ENCODE peak calls at places on chromosomes 4 and X, in eight cellular contexts. One of them, this sample, is unnamed.

GRCh38 chrX:71214604-71215334 is 8.3 kb upstream of the GJB1 start:
- DNase-seq in EH: no peak
- DNase-seq in dorsolateral prefrontal cortex: no peak
- DNase-seq in activated CD4-positive, alpha-beta T cell treated with anti-CD3 and anti-CD28 coated beads, Interleukin-2, amount 50 U/mL, for 24 hours: no peak
- DNase-seq in GM12865: no peak
- DNase-seq in left cardiac atrium: no peak
- DNase-seq in PC-3: no peak
- DNase-seq in heart right ventricle: no peak
- DNase-seq in this sample: no peak

GRCh38 chr4:161419822-161420221 is 744.0 kb downstream of the FSTL5 start:
- DNase-seq in activated CD4-positive, alpha-beta T cell treated with anti-CD3 and anti-CD28 coated beads, Interleukin-2, amount 50 U/mL, for 24 hours: no peak
- DNase-seq in EH: no peak
- DNase-seq in dorsolateral prefrontal cortex: no peak
- DNase-seq in heart right ventricle: no peak
- DNase-seq in PC-3: peak
- DNase-seq in left cardiac atrium: no peak
- DNase-seq in GM12865: peak
- DNase-seq in this sample: no peak

GRCh38 chr4:116015062-116015461 is 901.6 kb upstream of the NDST4 start:
- DNase-seq in GM12865: no peak
- DNase-seq in left cardiac atrium: no peak
- DNase-seq in EH: no peak
- DNase-seq in heart right ventricle: no peak
- DNase-seq in activated CD4-positive, alpha-beta T cell treated with anti-CD3 and anti-CD28 coated beads, Interleukin-2, amount 50 U/mL, for 24 hours: no peak
- DNase-seq in dorsolateral prefrontal cortex: no peak
- DNase-seq in PC-3: no peak
- DNase-seq in this sample: no peak

GRCh38 chr4:90641856-90642599 is 514.8 kb downstream of the CCSER1 start:
- DNase-seq in left cardiac atrium: no peak
- DNase-seq in PC-3: no peak
- DNase-seq in activated CD4-positive, alpha-beta T cell treated with anti-CD3 and anti-CD28 coated beads, Interleukin-2, amount 50 U/mL, for 24 hours: no peak
- DNase-seq in EH: no peak
- DNase-seq in dorsolateral prefrontal cortex: no peak
- DNase-seq in heart right ventricle: no peak
- DNase-seq in GM12865: no peak
- DNase-seq in this sample: no peak

GRCh38 chr4:52726821-52727580 is 24.2 kb downstream of the ERVMER34-1 start:
- DNase-seq in dorsolateral prefrontal cortex: no peak
- DNase-seq in PC-3: no peak
- DNase-seq in GM12865: no peak
- DNase-seq in activated CD4-positive, alpha-beta T cell treated with anti-CD3 and anti-CD28 coated beads, Interleukin-2, amount 50 U/mL, for 24 hours: no peak
- DNase-seq in heart right ventricle: no peak
- DNase-seq in EH: no peak
- DNase-seq in left cardiac atrium: no peak
- DNase-seq in this sample: no peak

GRCh38 chr4:11039494-11040142 is 355.1 kb upstream of the CLNK start:
- DNase-seq in heart right ventricle: no peak
- DNase-seq in EH: no peak
- DNase-seq in dorsolateral prefrontal cortex: no peak
- DNase-seq in PC-3: no peak
- DNase-seq in GM12865: peak
- DNase-seq in left cardiac atrium: no peak
- DNase-seq in activated CD4-positive, alpha-beta T cell treated with anti-CD3 and anti-CD28 coated beads, Interleukin-2, amount 50 U/mL, for 24 hours: no peak
- DNase-seq in this sample: no peak

GRCh38 chr4:181376058-181376457 is 867.1 kb upstream of the TENM3 start:
- DNase-seq in activated CD4-positive, alpha-beta T cell treated with anti-CD3 and anti-CD28 coated beads, Interleukin-2, amount 50 U/mL, for 24 hours: no peak
- DNase-seq in dorsolateral prefrontal cortex: no peak
- DNase-seq in heart right ventricle: no peak
- DNase-seq in EH: no peak
- DNase-seq in left cardiac atrium: no peak
- DNase-seq in GM12865: no peak
- DNase-seq in PC-3: no peak
- DNase-seq in this sample: no peak

GRCh38 chrX:150364347-150365050 is 1.4 kb downstream of the MAMLD1 start:
- DNase-seq in dorsolateral prefrontal cortex: peak
- DNase-seq in GM12865: no peak
- DNase-seq in heart right ventricle: peak
- DNase-seq in left cardiac atrium: peak
- DNase-seq in activated CD4-positive, alpha-beta T cell treated with anti-CD3 and anti-CD28 coated beads, Interleukin-2, amount 50 U/mL, for 24 hours: no peak
- DNase-seq in PC-3: peak
- DNase-seq in EH: peak
- DNase-seq in this sample: no peak

GRCh38 chr4:75005727-75006126 is 72.8 kb downstream of the PARM1 start:
- DNase-seq in activated CD4-positive, alpha-beta T cell treated with anti-CD3 and anti-CD28 coated beads, Interleukin-2, amount 50 U/mL, for 24 hours: no peak
- DNase-seq in dorsolateral prefrontal cortex: no peak
- DNase-seq in heart right ventricle: no peak
- DNase-seq in GM12865: no peak
- DNase-seq in EH: no peak
- DNase-seq in PC-3: no peak
- DNase-seq in left cardiac atrium: no peak
- DNase-seq in this sample: no peak

GRCh38 chr4:40916880-40917279 is 167.1 kb downstream of the NSUN7 start:
- DNase-seq in heart right ventricle: no peak
- DNase-seq in left cardiac atrium: peak
- DNase-seq in activated CD4-positive, alpha-beta T cell treated with anti-CD3 and anti-CD28 coated beads, Interleukin-2, amount 50 U/mL, for 24 hours: peak
- DNase-seq in EH: peak
- DNase-seq in GM12865: peak
- DNase-seq in PC-3: peak
- DNase-seq in dorsolateral prefrontal cortex: no peak
- DNase-seq in this sample: no peak

GRCh38 chr4:173301518-173302201 is 32.5 kb downstream of the HMGB2 start:
- DNase-seq in GM12865: peak
- DNase-seq in PC-3: peak
- DNase-seq in heart right ventricle: no peak
- DNase-seq in dorsolateral prefrontal cortex: no peak
- DNase-seq in EH: peak
- DNase-seq in activated CD4-positive, alpha-beta T cell treated with anti-CD3 and anti-CD28 coated beads, Interleukin-2, amount 50 U/mL, for 24 hours: no peak
- DNase-seq in left cardiac atrium: no peak
- DNase-seq in this sample: no peak

GRCh38 chr4:165872443-165873297 is at the start of gene TLL1:
- DNase-seq in left cardiac atrium: peak
- DNase-seq in dorsolateral prefrontal cortex: peak
- DNase-seq in heart right ventricle: peak
- DNase-seq in GM12865: no peak
- DNase-seq in EH: peak
- DNase-seq in PC-3: peak
- DNase-seq in activated CD4-positive, alpha-beta T cell treated with anti-CD3 and anti-CD28 coated beads, Interleukin-2, amount 50 U/mL, for 24 hours: no peak
- DNase-seq in this sample: no peak

GRCh38 chr4:28014469-28014868 is 1153.8 kb downstream of the STIM2 start:
- DNase-seq in activated CD4-positive, alpha-beta T cell treated with anti-CD3 and anti-CD28 coated beads, Interleukin-2, amount 50 U/mL, for 24 hours: no peak
- DNase-seq in left cardiac atrium: no peak
- DNase-seq in heart right ventricle: no peak
- DNase-seq in GM12865: no peak
- DNase-seq in dorsolateral prefrontal cortex: no peak
- DNase-seq in PC-3: no peak
- DNase-seq in EH: peak
- DNase-seq in this sample: peak

GRCh38 chr4:168850016-168850415 is 160.0 kb downstream of the CBR4 start:
- DNase-seq in left cardiac atrium: no peak
- DNase-seq in heart right ventricle: no peak
- DNase-seq in PC-3: no peak
- DNase-seq in activated CD4-positive, alpha-beta T cell treated with anti-CD3 and anti-CD28 coated beads, Interleukin-2, amount 50 U/mL, for 24 hours: no peak
- DNase-seq in dorsolateral prefrontal cortex: no peak
- DNase-seq in GM12865: no peak
- DNase-seq in EH: no peak
- DNase-seq in this sample: no peak

GRCh38 chr4:6680372-6681034 is 13.2 kb upstream of the S100P start:
- DNase-seq in dorsolateral prefrontal cortex: no peak
- DNase-seq in EH: no peak
- DNase-seq in heart right ventricle: no peak
- DNase-seq in left cardiac atrium: no peak
- DNase-seq in activated CD4-positive, alpha-beta T cell treated with anti-CD3 and anti-CD28 coated beads, Interleukin-2, amount 50 U/mL, for 24 hours: no peak
- DNase-seq in PC-3: peak
- DNase-seq in GM12865: no peak
- DNase-seq in this sample: no peak

GRCh38 chrX:48021026-48021900 is 14.5 kb downstream of the SPACA5 start:
- DNase-seq in PC-3: peak
- DNase-seq in heart right ventricle: peak
- DNase-seq in activated CD4-positive, alpha-beta T cell treated with anti-CD3 and anti-CD28 coated beads, Interleukin-2, amount 50 U/mL, for 24 hours: peak
- DNase-seq in dorsolateral prefrontal cortex: peak
- DNase-seq in EH: peak
- DNase-seq in left cardiac atrium: peak
- DNase-seq in GM12865: peak
- DNase-seq in this sample: peak

GRCh38 chrX:10089378-10089795 is 67.4 kb upstream of the CLCN4 start:
- DNase-seq in EH: peak
- DNase-seq in dorsolateral prefrontal cortex: no peak
- DNase-seq in GM12865: no peak
- DNase-seq in left cardiac atrium: no peak
- DNase-seq in activated CD4-positive, alpha-beta T cell treated with anti-CD3 and anti-CD28 coated beads, Interleukin-2, amount 50 U/mL, for 24 hours: no peak
- DNase-seq in PC-3: peak
- DNase-seq in heart right ventricle: no peak
- DNase-seq in this sample: no peak

GRCh38 chrX:38233891-38234807 is 13.5 kb upstream of the SRPX start:
- DNase-seq in left cardiac atrium: no peak
- DNase-seq in PC-3: peak
- DNase-seq in EH: peak
- DNase-seq in activated CD4-positive, alpha-beta T cell treated with anti-CD3 and anti-CD28 coated beads, Interleukin-2, amount 50 U/mL, for 24 hours: no peak
- DNase-seq in heart right ventricle: no peak
- DNase-seq in GM12865: no peak
- DNase-seq in dorsolateral prefrontal cortex: no peak
- DNase-seq in this sample: no peak

GRCh38 chr4:185040523-185040922 is 22.2 kb downstream of the HELT start:
- DNase-seq in activated CD4-positive, alpha-beta T cell treated with anti-CD3 and anti-CD28 coated beads, Interleukin-2, amount 50 U/mL, for 24 hours: no peak
- DNase-seq in PC-3: no peak
- DNase-seq in heart right ventricle: no peak
- DNase-seq in left cardiac atrium: no peak
- DNase-seq in dorsolateral prefrontal cortex: no peak
- DNase-seq in EH: no peak
- DNase-seq in GM12865: no peak
- DNase-seq in this sample: no peak

GRCh38 chr4:126850286-126850685 is 782.5 kb upstream of the INTU start:
- DNase-seq in heart right ventricle: no peak
- DNase-seq in GM12865: no peak
- DNase-seq in PC-3: peak
- DNase-seq in EH: peak
- DNase-seq in activated CD4-positive, alpha-beta T cell treated with anti-CD3 and anti-CD28 coated beads, Interleukin-2, amount 50 U/mL, for 24 hours: no peak
- DNase-seq in dorsolateral prefrontal cortex: no peak
- DNase-seq in left cardiac atrium: no peak
- DNase-seq in this sample: no peak

GRCh38 chr4:646460-646859 is 21.1 kb downstream of the PDE6B start:
- DNase-seq in heart right ventricle: no peak
- DNase-seq in EH: no peak
- DNase-seq in GM12865: no peak
- DNase-seq in activated CD4-positive, alpha-beta T cell treated with anti-CD3 and anti-CD28 coated beads, Interleukin-2, amount 50 U/mL, for 24 hours: no peak
- DNase-seq in dorsolateral prefrontal cortex: peak
- DNase-seq in PC-3: no peak
- DNase-seq in left cardiac atrium: no peak
- DNase-seq in this sample: no peak

GRCh38 chrX:86149089-86149488 is 838 bp downstream of the DACH2 start:
- DNase-seq in heart right ventricle: no peak
- DNase-seq in PC-3: no peak
- DNase-seq in left cardiac atrium: no peak
- DNase-seq in EH: no peak
- DNase-seq in dorsolateral prefrontal cortex: no peak
- DNase-seq in GM12865: no peak
- DNase-seq in activated CD4-positive, alpha-beta T cell treated with anti-CD3 and anti-CD28 coated beads, Interleukin-2, amount 50 U/mL, for 24 hours: no peak
- DNase-seq in this sample: no peak

GRCh38 chr4:4387531-4388311 is 819 bp downstream of the NSG1 start:
- DNase-seq in EH: no peak
- DNase-seq in PC-3: no peak
- DNase-seq in dorsolateral prefrontal cortex: no peak
- DNase-seq in activated CD4-positive, alpha-beta T cell treated with anti-CD3 and anti-CD28 coated beads, Interleukin-2, amount 50 U/mL, for 24 hours: no peak
- DNase-seq in heart right ventricle: no peak
- DNase-seq in GM12865: no peak
- DNase-seq in left cardiac atrium: no peak
- DNase-seq in this sample: no peak

GRCh38 chrX:69618803-69619202 is 2.9 kb downstream of the EDA start:
- DNase-seq in dorsolateral prefrontal cortex: no peak
- DNase-seq in EH: peak
- DNase-seq in left cardiac atrium: peak
- DNase-seq in GM12865: peak
- DNase-seq in heart right ventricle: no peak
- DNase-seq in activated CD4-positive, alpha-beta T cell treated with anti-CD3 and anti-CD28 coated beads, Interleukin-2, amount 50 U/mL, for 24 hours: no peak
- DNase-seq in PC-3: peak
- DNase-seq in this sample: no peak

GRCh38 chr4:7519638-7520373 is 85.1 kb upstream of the PSAPL1 start:
- DNase-seq in GM12865: no peak
- DNase-seq in left cardiac atrium: no peak
- DNase-seq in PC-3: no peak
- DNase-seq in activated CD4-positive, alpha-beta T cell treated with anti-CD3 and anti-CD28 coated beads, Interleukin-2, amount 50 U/mL, for 24 hours: no peak
- DNase-seq in dorsolateral prefrontal cortex: no peak
- DNase-seq in heart right ventricle: no peak
- DNase-seq in EH: no peak
- DNase-seq in this sample: no peak

GRCh38 chr4:108533245-108533844 is 87.0 kb upstream of the RPL34 start:
- DNase-seq in heart right ventricle: no peak
- DNase-seq in PC-3: no peak
- DNase-seq in GM12865: no peak
- DNase-seq in EH: no peak
- DNase-seq in dorsolateral prefrontal cortex: no peak
- DNase-seq in activated CD4-positive, alpha-beta T cell treated with anti-CD3 and anti-CD28 coated beads, Interleukin-2, amount 50 U/mL, for 24 hours: no peak
- DNase-seq in left cardiac atrium: no peak
- DNase-seq in this sample: no peak

GRCh38 chrX:72060196-72060974 is 71.3 kb downstream of the RTL5 start:
- DNase-seq in GM12865: peak
- DNase-seq in activated CD4-positive, alpha-beta T cell treated with anti-CD3 and anti-CD28 coated beads, Interleukin-2, amount 50 U/mL, for 24 hours: no peak
- DNase-seq in left cardiac atrium: no peak
- DNase-seq in dorsolateral prefrontal cortex: peak
- DNase-seq in EH: peak
- DNase-seq in PC-3: no peak
- DNase-seq in heart right ventricle: no peak
- DNase-seq in this sample: no peak

GRCh38 chr4:80265571-80266266 is 745 bp upstream of the FGF5 start:
- DNase-seq in activated CD4-positive, alpha-beta T cell treated with anti-CD3 and anti-CD28 coated beads, Interleukin-2, amount 50 U/mL, for 24 hours: no peak
- DNase-seq in left cardiac atrium: no peak
- DNase-seq in heart right ventricle: no peak
- DNase-seq in GM12865: no peak
- DNase-seq in EH: peak
- DNase-seq in PC-3: peak
- DNase-seq in dorsolateral prefrontal cortex: no peak
- DNase-seq in this sample: no peak

GRCh38 chr4:143133966-143134365 is 50.8 kb upstream of the USP38 start:
- DNase-seq in EH: no peak
- DNase-seq in PC-3: no peak
- DNase-seq in left cardiac atrium: no peak
- DNase-seq in dorsolateral prefrontal cortex: no peak
- DNase-seq in heart right ventricle: no peak
- DNase-seq in GM12865: no peak
- DNase-seq in activated CD4-positive, alpha-beta T cell treated with anti-CD3 and anti-CD28 coated beads, Interleukin-2, amount 50 U/mL, for 24 hours: no peak
- DNase-seq in this sample: no peak

GRCh38 chr4:145278341-145279121 is 98.1 kb upstream of the OTUD4 start:
- DNase-seq in activated CD4-positive, alpha-beta T cell treated with anti-CD3 and anti-CD28 coated beads, Interleukin-2, amount 50 U/mL, for 24 hours: no peak
- DNase-seq in PC-3: peak
- DNase-seq in GM12865: no peak
- DNase-seq in heart right ventricle: no peak
- DNase-seq in dorsolateral prefrontal cortex: no peak
- DNase-seq in left cardiac atrium: no peak
- DNase-seq in EH: peak
- DNase-seq in this sample: no peak

GRCh38 chr4:106806158-106806797 is 229.8 kb downstream of the DKK2 start:
- DNase-seq in PC-3: peak
- DNase-seq in GM12865: no peak
- DNase-seq in EH: peak
- DNase-seq in heart right ventricle: no peak
- DNase-seq in left cardiac atrium: no peak
- DNase-seq in dorsolateral prefrontal cortex: no peak
- DNase-seq in activated CD4-positive, alpha-beta T cell treated with anti-CD3 and anti-CD28 coated beads, Interleukin-2, amount 50 U/mL, for 24 hours: no peak
- DNase-seq in this sample: no peak

GRCh38 chr4:15232725-15233597 is 194.9 kb upstream of the C1QTNF7 start:
- DNase-seq in GM12865: peak
- DNase-seq in PC-3: peak
- DNase-seq in activated CD4-positive, alpha-beta T cell treated with anti-CD3 and anti-CD28 coated beads, Interleukin-2, amount 50 U/mL, for 24 hours: no peak
- DNase-seq in dorsolateral prefrontal cortex: no peak
- DNase-seq in left cardiac atrium: no peak
- DNase-seq in EH: peak
- DNase-seq in heart right ventricle: no peak
- DNase-seq in this sample: no peak

GRCh38 chrX:153925739-153926593 is at the start of gene ARHGAP4:
- DNase-seq in PC-3: no peak
- DNase-seq in heart right ventricle: no peak
- DNase-seq in dorsolateral prefrontal cortex: no peak
- DNase-seq in activated CD4-positive, alpha-beta T cell treated with anti-CD3 and anti-CD28 coated beads, Interleukin-2, amount 50 U/mL, for 24 hours: peak
- DNase-seq in EH: no peak
- DNase-seq in left cardiac atrium: no peak
- DNase-seq in GM12865: peak
- DNase-seq in this sample: no peak

GRCh38 chr4:34814266-34814665 is 1430.0 kb downstream of the ARAP2 start:
- DNase-seq in GM12865: no peak
- DNase-seq in activated CD4-positive, alpha-beta T cell treated with anti-CD3 and anti-CD28 coated beads, Interleukin-2, amount 50 U/mL, for 24 hours: no peak
- DNase-seq in dorsolateral prefrontal cortex: no peak
- DNase-seq in PC-3: peak
- DNase-seq in left cardiac atrium: no peak
- DNase-seq in EH: peak
- DNase-seq in heart right ventricle: no peak
- DNase-seq in this sample: no peak

This sample was measured in NCI-H1930.